ENCODE peak calls at places on chromosomes 1 and 21, in seven cellular contexts. F is IMR-90, A is trophoblast cell, Q is H9, P is mesendoderm, K is mesenchymal stem cell, H is H1. C is an unnamed sample. For H3K4me1, the result is how much of the 10 kb centered on the place peaks cover.

GRCh38 chr1:111958911-111959310 is 30.6 kb downstream of the KCND3 start:
- DNase-seq in H (no peak), P (no peak), F (no peak), K (no peak), A (no peak), Q (no peak), C (no peak)

GRCh38 chr1:76040327-76040868 is 34.1 kb upstream of the ST6GALNAC3 start:
- DNase-seq in K (no peak), H (no peak), Q (peak), A (no peak), P (peak), F (no peak), C (no peak)

GRCh38 chr21:39014751-39015150 is 168.5 kb downstream of the PSMG1 start:
- DNase-seq in H (no peak), K (peak), P (no peak), A (peak), Q (no peak), F (peak), C (no peak)

GRCh38 chr1:43034195-43034658 is 75.6 kb upstream of the SLC2A1 start:
- DNase-seq in Q (no peak), F (no peak), H (no peak), P (no peak), K (no peak), A (no peak), C (no peak)

GRCh38 chr1:246617768-246618167 is 51.5 kb downstream of the CNST start:
- DNase-seq in P (no peak), Q (no peak), F (no peak), A (no peak), H (no peak), K (no peak), C (no peak)

GRCh38 chr1:77975907-77976306 is 3.0 kb downstream of the FUBP1 start:
- DNase-seq in A (no peak), K (peak), P (no peak), Q (no peak), H (no peak), F (no peak), C (no peak)

GRCh38 chr1:1538989-1539309 is 1.5 kb downstream of the TMEM240 start:
- DNase-seq in P (no peak), A (no peak), H (no peak), F (no peak), K (no peak), Q (no peak), C (no peak)

GRCh38 chr1:167943541-167943940 is 6.7 kb upstream of the MPC2 start:
- DNase-seq in A (no peak), P (no peak), F (peak), Q (no peak), H (no peak), K (peak), C (no peak)

GRCh38 chr1:15573477-15573876 is 11.4 kb downstream of the AGMAT start:
- DNase-seq in A (no peak), F (peak), Q (no peak), P (no peak), H (no peak), K (peak), C (no peak)

GRCh38 chr1:172338295-172338735 is 82.2 kb upstream of the C1orf105 start:
- DNase-seq in A (no peak), H (no peak), Q (no peak), P (no peak), F (no peak), K (no peak), C (no peak)

DNA sequence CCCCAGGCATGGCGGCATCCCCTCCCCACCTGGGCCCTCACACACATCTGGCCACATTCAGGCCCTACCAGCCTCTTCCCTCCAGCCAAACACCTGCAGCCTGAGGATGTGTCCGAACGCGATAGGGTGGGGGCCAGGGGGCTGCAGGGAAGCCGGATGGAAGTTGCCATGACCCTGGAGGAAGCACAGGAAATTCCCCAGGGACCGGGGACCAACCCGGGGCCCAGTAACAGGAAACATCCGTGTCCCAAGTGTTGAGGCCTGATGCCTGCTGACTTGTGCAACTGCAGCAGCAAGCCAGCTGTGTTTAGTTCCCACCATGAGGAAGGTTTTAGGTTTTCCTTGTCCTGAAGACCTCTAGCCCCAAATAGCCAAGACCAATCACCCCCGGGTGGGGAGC is 30.0 kb downstream of the MEGF6 start:
- DNase-seq in F (no peak), H (no peak), P (no peak), Q (no peak), K (no peak), A (no peak), C (no peak)
- H3K4me1 ChIP-seq in F (under half), H (under half), P (under half), Q (under half), K (under half), A (under half), C (under half)

DNA sequence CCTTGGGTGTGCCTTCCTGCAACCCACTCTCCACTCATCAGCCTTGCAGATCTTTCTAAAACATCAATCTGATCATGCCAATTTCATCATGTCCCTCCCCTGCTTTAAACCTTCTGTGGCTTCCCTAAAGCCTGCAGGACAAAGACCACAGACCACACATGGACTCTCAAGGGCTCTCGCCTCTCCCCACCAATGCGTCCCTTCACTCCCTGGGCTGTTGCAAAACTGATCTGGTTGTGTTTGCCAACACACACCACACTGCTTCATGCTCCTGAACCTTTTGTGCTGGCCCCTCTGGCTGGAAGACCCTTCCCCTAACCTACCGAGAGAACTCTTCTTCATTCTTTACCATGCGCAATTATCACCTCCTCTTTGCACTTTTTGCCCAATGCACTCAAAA is 72.4 kb downstream of the ITPKB start:
- DNase-seq in K (no peak), Q (no peak), P (no peak), F (no peak), H (no peak), A (no peak), C (no peak)
- H2AK5ac ChIP-seq in K (no peak), Q (no peak), P (no peak), F (peak), H (peak), A (no peak), C (no peak)

GRCh38 chr1:51735746-51736254 is 118.9 kb downstream of the OSBPL9 start:
- DNase-seq in P (no peak), Q (no peak), K (no peak), A (no peak), F (no peak), H (no peak), C (no peak)
- H3K4me1 ChIP-seq in P (under half), Q (under half), K (under half), A (under half), F (under half), H (under half), C (under half)

GRCh38 chr1:236862615-236863211 is 67.6 kb downstream of the MTR start:
- DNase-seq in H (no peak), F (no peak), K (no peak), Q (no peak), A (no peak), P (no peak), C (no peak)

GRCh38 chr1:236862231-236862591 is 67.1 kb downstream of the MTR start:
- DNase-seq in K (no peak), H (no peak), F (no peak), P (no peak), A (no peak), Q (no peak), C (no peak)

GRCh38 chr1:236860096-236860495 is 65.0 kb downstream of the MTR start:
- DNase-seq in H (no peak), F (no peak), P (no peak), A (no peak), Q (no peak), K (peak), C (no peak)

GRCh38 chr1:236860674-236861073 is 65.6 kb downstream of the MTR start:
- DNase-seq in H (no peak), P (no peak), K (no peak), A (no peak), F (no peak), Q (no peak), C (no peak)

DNA sequence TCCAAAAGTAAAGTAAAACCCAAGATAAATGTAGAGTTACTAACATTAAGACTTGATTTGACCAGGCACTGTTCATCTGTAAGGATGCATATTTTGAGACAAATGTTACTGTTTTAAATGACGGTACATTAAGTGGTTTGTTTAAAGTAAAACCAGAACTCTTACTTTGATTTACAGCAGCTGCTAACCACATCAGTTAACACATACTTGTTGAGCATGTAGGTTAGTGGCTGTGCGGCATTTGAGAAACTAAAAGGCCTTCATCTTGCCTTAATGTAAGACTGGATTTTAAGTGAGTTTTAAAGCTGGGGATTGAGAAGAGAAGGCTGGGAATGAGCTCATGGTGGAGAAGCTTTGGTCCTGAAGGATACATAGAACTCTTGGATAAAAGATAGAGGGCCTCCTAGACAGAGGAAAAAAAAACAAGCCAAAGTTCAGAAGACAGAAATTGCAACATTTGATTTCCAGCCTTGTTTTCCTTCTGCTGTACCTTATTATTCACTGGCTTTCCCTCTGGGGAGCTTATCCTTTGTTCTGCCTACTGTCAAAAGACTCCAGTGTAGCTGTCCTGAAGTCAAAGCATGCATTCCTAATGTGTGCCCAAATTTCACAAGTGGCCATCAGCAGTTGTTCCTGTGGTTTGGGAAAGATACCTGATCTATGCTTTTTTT is 66.6 kb downstream of the MTR start:
- DNase-seq in Q (no peak), K (peak), P (no peak), F (peak), A (no peak), H (no peak), C (no peak)
- H2AK5ac ChIP-seq in Q (no peak), K (peak), P (no peak), F (no peak), A (no peak), H (no peak), C (no peak)

GRCh38 chr1:164579346-164579745 is 20.4 kb downstream of the PBX1 start:
- DNase-seq in P (no peak), K (no peak), Q (no peak), A (no peak), H (no peak), F (no peak), C (no peak)
- H3K4me1 ChIP-seq in P (under half), K (under half), Q (under half), A (under half), H (under half), F (under half), C (under half)

C was measured in neuronal stem cell.